ENCODE peak calls at places on chromosomes 5 and 9, in six cellular contexts. C is A673; W is right lobe of liver; I is CD8-positive, alpha-beta T cell; H is left lung; Y is prostate gland. O is an unnamed sample.

GRCh38 chr9:136661641-136662325 is 933 bp upstream of the EGFL7 start:
- DNase-seq in H (no peak), C (no peak), Y (no peak), W (peak; percentile 46), I (no peak), O (no peak)

GRCh38 chr9:33265211-33265885 is 499 bp downstream of the CHMP5 start:
- DNase-seq in I (no peak), Y (no peak), W (no peak), C (no peak), H (peak; percentile 28), O (no peak)

GRCh38 chr5:124301850-124302249 is 444.6 kb downstream of the ZNF608 start:
- DNase-seq in Y (no peak), W (no peak), I (no peak), H (no peak), C (no peak), O (no peak)

GRCh38 chr5:683619-684481 is 9.3 kb downstream of the TPPP start:
- DNase-seq in Y (no peak), W (no peak), C (no peak), H (peak; percentile 52), I (no peak), O (peak; percentile 12)

GRCh38 chr5:175469916-175470315 is 8.4 kb upstream of the SFXN1 start:
- DNase-seq in Y (no peak), I (no peak), W (no peak), C (no peak), H (no peak), O (no peak)

GRCh38 chr9:5866276-5866675 is 24.4 kb upstream of the MLANA start:
- DNase-seq in W (no peak), Y (no peak), C (no peak), H (no peak), I (no peak), O (no peak)

GRCh38 chr9:107738789-107739188 is 249.2 kb upstream of the KLF4 start:
- DNase-seq in W (no peak), I (no peak), C (no peak), H (no peak), Y (no peak), O (no peak)

GRCh38 chr5:142900926-142901325 is 130.7 kb downstream of the ARHGAP26 start:
- DNase-seq in W (no peak), C (no peak), H (no peak), I (no peak), Y (no peak), O (no peak)

GRCh38 chr5:11468334-11469039 is 435.8 kb downstream of the CTNND2 start:
- DNase-seq in C (no peak), W (no peak), H (no peak), Y (no peak), I (no peak), O (no peak)

GRCh38 chr5:5422819-5423515 is 490 bp downstream of the ICE1 start:
- DNase-seq in H (no peak), I (no peak), Y (no peak), W (no peak), C (no peak), O (no peak)

GRCh38 chr5:42772265-42772993 is 15.8 kb downstream of the CCDC152 start:
- DNase-seq in C (no peak), I (no peak), W (no peak), H (no peak), Y (no peak), O (no peak)

GRCh38 chr9:136029556-136029955 is 65.5 kb downstream of the NACC2 start:
- DNase-seq in W (no peak), I (no peak), Y (no peak), C (no peak), H (no peak), O (no peak)

GRCh38 chr5:176440932-176441706 is 7.1 kb upstream of the FAF2 start:
- DNase-seq in W (no peak), Y (no peak), C (peak; percentile 14), H (no peak), I (no peak), O (no peak)

GRCh38 chr5:775960-776861 is 8.3 kb downstream of the ZDHHC11B start:
- DNase-seq in C (no peak), H (peak; percentile 61), Y (no peak), W (no peak), I (no peak), O (peak; percentile 9)

GRCh38 chr5:84249918-84250635 is 134.6 kb downstream of the EDIL3 start:
- DNase-seq in C (peak; percentile 39), I (no peak), H (no peak), W (no peak), Y (no peak), O (no peak)

GRCh38 chr5:127871448-127872153 is 168.4 kb downstream of the CCDC192 start:
- DNase-seq in Y (no peak), W (no peak), C (no peak), H (no peak), I (no peak), O (no peak)

GRCh38 chr5:139410121-139410885 is 6.4 kb upstream of the SPATA24 start:
- DNase-seq in C (no peak), Y (no peak), I (no peak), W (peak; percentile 17), H (no peak), O (no peak)

GRCh38 chr9:132166599-132166998 is 4.7 kb downstream of the NTNG2 start:
- DNase-seq in W (no peak), C (no peak), Y (no peak), H (peak; percentile 78), I (no peak), O (no peak)

GRCh38 chr5:73770172-73770571 is 144.2 kb downstream of the ARHGEF28 start:
- DNase-seq in Y (no peak), I (no peak), W (no peak), H (no peak), C (no peak), O (no peak)

GRCh38 chr5:85556464-85556863 is 1061.3 kb upstream of the COX7C start:
- DNase-seq in I (no peak), H (peak; percentile 23), C (no peak), W (no peak), Y (no peak), O (no peak)

GRCh38 chr5:157566902-157567489 is 8.6 kb downstream of the ADAM19 start:
- DNase-seq in W (no peak), C (no peak), H (no peak), Y (no peak), I (no peak), O (no peak)

GRCh38 chr5:147509041-147509709 is 693 bp downstream of the DPYSL3 start:
- DNase-seq in H (peak; percentile 73), C (no peak), I (no peak), Y (no peak), W (peak; percentile 40), O (peak; percentile 44)

GRCh38 chr9:70574222-70574837 is 159.9 kb upstream of the KLF9 start:
- DNase-seq in W (no peak), I (no peak), H (no peak), Y (no peak), C (no peak), O (peak; percentile 33)

GRCh38 chr5:1280177-1281037 is 14.5 kb downstream of the TERT start:
- DNase-seq in C (no peak), H (peak; percentile 73), W (no peak), I (no peak), Y (no peak), O (no peak)

GRCh38 chr9:5449521-5450359 is 602 bp upstream of the CD274 start:
- DNase-seq in W (no peak), Y (no peak), I (no peak), H (no peak), C (no peak), O (no peak)

GRCh38 chr5:73454379-73455036 is 5.9 kb upstream of the FOXD1 start:
- DNase-seq in W (no peak), I (peak; percentile 27), H (no peak), Y (no peak), C (peak; percentile 62), O (no peak)

DNA sequence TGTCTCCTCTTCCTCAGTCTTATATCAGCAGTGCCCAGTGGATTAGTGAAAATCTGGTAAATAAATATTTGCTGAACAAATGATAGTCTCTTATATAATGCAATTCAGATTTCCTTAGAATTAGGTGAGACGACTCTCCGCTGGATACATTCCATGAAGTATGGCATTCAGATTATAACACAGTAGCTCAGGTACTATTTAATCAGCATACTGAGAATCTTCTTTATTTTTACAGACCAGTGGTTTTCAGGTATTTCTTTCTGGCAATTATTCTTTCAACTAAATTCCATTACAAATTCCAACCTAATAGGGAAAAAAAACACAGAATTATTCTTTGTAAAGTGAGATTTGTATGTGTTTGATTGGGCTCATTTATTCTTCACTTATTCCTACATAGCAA is 435.5 kb downstream of the TAF11L14 start:
- DNase-seq in I (no peak), W (no peak), Y (no peak), H (no peak), C (no peak), O (no peak)
- H3K9me3 ChIP-seq in I (no peaks in the 10 kb centered on the region), W (no peaks in the 10 kb centered on the region), Y (no peaks in the 10 kb centered on the region), H (no peaks in the 10 kb centered on the region), C (no peaks in the 10 kb centered on the region), O (no peaks in the 10 kb centered on the region)

GRCh38 chr5:134570365-134570758 is 44.9 kb downstream of the JADE2 start:
- DNase-seq in C (no peak), H (no peak), Y (no peak), I (no peak), W (peak; percentile 42), O (no peak)
- H3K27ac ChIP-seq in C (no peak overlapping the region), H (no peak overlapping the region), Y (no peak overlapping the region), I (no peak overlapping the region), W (no peak overlapping the region), O (peak overlapping the region; percentile 56)

DNA sequence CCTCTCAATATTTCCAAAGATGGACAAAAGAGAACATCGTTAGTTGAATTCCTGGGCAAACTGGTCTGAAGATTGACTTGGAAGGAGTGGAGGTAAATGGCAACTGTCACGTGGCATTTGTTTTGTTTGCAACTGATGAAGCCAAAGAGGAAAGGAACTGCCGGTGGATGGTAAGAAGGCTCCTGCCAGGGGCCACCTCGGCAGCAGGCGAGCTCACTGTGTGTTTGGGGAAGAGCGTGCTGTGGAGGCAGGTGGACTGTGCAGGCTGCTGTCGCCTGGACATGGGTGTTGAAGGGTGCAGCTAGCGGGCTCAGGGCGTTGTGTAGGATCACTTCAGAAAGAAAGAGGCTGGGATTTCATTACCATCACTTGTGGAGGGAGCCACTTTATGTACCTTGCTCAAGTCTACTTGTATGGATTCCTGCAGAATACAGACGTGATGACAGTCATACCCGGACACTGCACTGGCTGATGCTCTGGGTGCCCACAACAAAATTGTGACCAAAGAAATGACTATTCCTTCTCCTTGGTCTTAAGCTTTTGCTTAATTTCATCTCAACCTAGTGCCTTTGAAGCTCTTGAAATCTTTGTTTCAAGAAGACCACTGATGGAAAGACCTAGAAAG is 72.7 kb downstream of the MAP1B start:
- DNase-seq in Y (peak; percentile 52), W (no peak), H (no peak), C (no peak), I (no peak), O (no peak)
- H3K4me3 ChIP-seq in Y (peak overlapping the region; percentile 4), W (no peak overlapping the region), H (no peak overlapping the region), C (no peak overlapping the region), I (no peak overlapping the region), O (peak overlapping the region; percentile 14)

GRCh38 chr5:75055727-75056144 is 3.4 kb upstream of the GCNT4 start:
- DNase-seq in Y (no peak), W (no peak), H (no peak), I (no peak), C (no peak), O (no peak)

GRCh38 chr5:75057551-75057950 is 5.2 kb upstream of the GCNT4 start:
- DNase-seq in I (no peak), C (no peak), H (no peak), Y (no peak), W (no peak), O (no peak)

GRCh38 chr5:75062925-75063531 is 10.7 kb upstream of the GCNT4 start:
- DNase-seq in W (no peak), I (no peak), H (no peak), C (no peak), Y (no peak), O (no peak)

GRCh38 chr5:75059887-75060286 is 7.5 kb upstream of the GCNT4 start:
- DNase-seq in I (peak; percentile 55), Y (no peak), W (no peak), H (no peak), C (no peak), O (no peak)

GRCh38 chr5:75058986-75059508 is 6.7 kb upstream of the GCNT4 start:
- DNase-seq in Y (no peak), I (no peak), H (no peak), C (no peak), W (no peak), O (no peak)
- H3K9me3 ChIP-seq in Y (no peaks in the 10 kb centered on the region), I (no peaks in the 10 kb centered on the region), H (no peaks in the 10 kb centered on the region), C (no peaks in the 10 kb centered on the region), W (no peaks in the 10 kb centered on the region), O (no peaks in the 10 kb centered on the region)